ENCODE peak calls at places on chromosomes 3 and 15, in five cellular contexts. One of them, this sample, is unnamed.
A peak's percentile ranks its signal among the peaks of the same experiment; 100 is the strongest.

GRCh38 chr15:91926871-91927270 is 73.4 kb downstream of the SLCO3A1 start:
- DNase-seq in heart right ventricle: no peak
- DNase-seq in CD8-positive, alpha-beta T cell: no peak
- DNase-seq in HepG2: no peak
- DNase-seq in left ventricle myocardium inferior: no peak
- DNase-seq in this sample: no peak

GRCh38 chr3:25246921-25247320 is 181.1 kb upstream of the RARB start:
- DNase-seq in heart right ventricle: no peak
- DNase-seq in CD8-positive, alpha-beta T cell: no peak
- DNase-seq in HepG2: no peak
- DNase-seq in left ventricle myocardium inferior: no peak
- DNase-seq in this sample: no peak

GRCh38 chr15:36992454-36992853 is 107.9 kb downstream of the MEIS2 start:
- DNase-seq in heart right ventricle: no peak
- DNase-seq in CD8-positive, alpha-beta T cell: no peak
- DNase-seq in HepG2: no peak
- DNase-seq in left ventricle myocardium inferior: no peak
- DNase-seq in this sample: no peak

GRCh38 chr15:78325092-78325843 is 14.9 kb upstream of the CRABP1 start:
- DNase-seq in heart right ventricle: peak; percentile 21
- DNase-seq in CD8-positive, alpha-beta T cell: no peak
- DNase-seq in HepG2: no peak
- DNase-seq in left ventricle myocardium inferior: no peak
- DNase-seq in this sample: no peak

GRCh38 chr3:14373753-14374376 is 28.5 kb upstream of the SLC6A6 start:
- DNase-seq in heart right ventricle: no peak
- DNase-seq in CD8-positive, alpha-beta T cell: no peak
- DNase-seq in HepG2: no peak
- DNase-seq in left ventricle myocardium inferior: no peak
- DNase-seq in this sample: no peak

GRCh38 chr3:122880624-122881023 is 85.8 kb downstream of the SLC49A4 start:
- DNase-seq in heart right ventricle: no peak
- DNase-seq in CD8-positive, alpha-beta T cell: no peak
- DNase-seq in HepG2: no peak
- DNase-seq in left ventricle myocardium inferior: no peak
- DNase-seq in this sample: no peak

GRCh38 chr3:159804726-159805410 is 183.8 kb upstream of the IL12A start:
- DNase-seq in heart right ventricle: peak; percentile 82
- DNase-seq in CD8-positive, alpha-beta T cell: no peak
- DNase-seq in HepG2: peak; percentile 73
- DNase-seq in left ventricle myocardium inferior: peak; percentile 37
- DNase-seq in this sample: peak; percentile 53

GRCh38 chr15:64739216-64739976 is 36.0 kb downstream of the RBPMS2 start:
- DNase-seq in heart right ventricle: no peak
- DNase-seq in CD8-positive, alpha-beta T cell: no peak
- DNase-seq in HepG2: no peak
- DNase-seq in left ventricle myocardium inferior: no peak
- DNase-seq in this sample: no peak

GRCh38 chr3:189424922-189425321 is 206.3 kb upstream of the TP63 start:
- DNase-seq in heart right ventricle: no peak
- DNase-seq in CD8-positive, alpha-beta T cell: no peak
- DNase-seq in HepG2: no peak
- DNase-seq in left ventricle myocardium inferior: no peak
- DNase-seq in this sample: no peak

GRCh38 chr3:136624894-136625815 is 127.0 kb downstream of the STAG1 start:
- DNase-seq in heart right ventricle: no peak
- DNase-seq in CD8-positive, alpha-beta T cell: no peak
- DNase-seq in HepG2: peak; percentile 90
- DNase-seq in left ventricle myocardium inferior: no peak
- DNase-seq in this sample: no peak

GRCh38 chr3:14224895-14225294 is 46.3 kb downstream of the LSM3 start:
- DNase-seq in heart right ventricle: no peak
- DNase-seq in CD8-positive, alpha-beta T cell: no peak
- DNase-seq in HepG2: no peak
- DNase-seq in left ventricle myocardium inferior: no peak
- DNase-seq in this sample: no peak

GRCh38 chr15:73839699-73840098 is 33.7 kb upstream of the TBC1D21 start:
- DNase-seq in heart right ventricle: no peak
- DNase-seq in CD8-positive, alpha-beta T cell: no peak
- DNase-seq in HepG2: no peak
- DNase-seq in left ventricle myocardium inferior: no peak
- DNase-seq in this sample: no peak

GRCh38 chr15:40499931-40500330 is 29.1 kb downstream of the CHST14 start:
- DNase-seq in heart right ventricle: no peak
- DNase-seq in CD8-positive, alpha-beta T cell: no peak
- DNase-seq in HepG2: no peak
- DNase-seq in left ventricle myocardium inferior: no peak
- DNase-seq in this sample: no peak

GRCh38 chr3:195905970-195906864 is 2.1 kb downstream of the TNK2 start:
- DNase-seq in heart right ventricle: no peak
- DNase-seq in CD8-positive, alpha-beta T cell: peak; percentile 30
- DNase-seq in HepG2: no peak
- DNase-seq in left ventricle myocardium inferior: no peak
- DNase-seq in this sample: no peak

GRCh38 chr3:23258110-23258509 is 55.0 kb downstream of the UBE2E2 start:
- DNase-seq in heart right ventricle: no peak
- DNase-seq in CD8-positive, alpha-beta T cell: no peak
- DNase-seq in HepG2: no peak
- DNase-seq in left ventricle myocardium inferior: no peak
- DNase-seq in this sample: no peak

GRCh38 chr3:135982404-135982761 is 16.9 kb downstream of the PPP2R3A start:
- DNase-seq in heart right ventricle: no peak
- DNase-seq in CD8-positive, alpha-beta T cell: no peak
- DNase-seq in HepG2: no peak
- DNase-seq in left ventricle myocardium inferior: no peak
- DNase-seq in this sample: no peak

GRCh38 chr3:183811638-183812037 is 13.7 kb downstream of the MAP6D1 start:
- DNase-seq in heart right ventricle: no peak
- DNase-seq in CD8-positive, alpha-beta T cell: no peak
- DNase-seq in HepG2: no peak
- DNase-seq in left ventricle myocardium inferior: no peak
- DNase-seq in this sample: no peak

GRCh38 chr3:14118400-14119165 is 6.1 kb downstream of the CHCHD4 start:
- DNase-seq in heart right ventricle: no peak
- DNase-seq in CD8-positive, alpha-beta T cell: no peak
- DNase-seq in HepG2: peak; percentile 93
- DNase-seq in left ventricle myocardium inferior: no peak
- DNase-seq in this sample: no peak

GRCh38 chr3:8954938-8955763 is 8.1 kb downstream of the RAD18 start:
- DNase-seq in heart right ventricle: no peak
- DNase-seq in CD8-positive, alpha-beta T cell: no peak
- DNase-seq in HepG2: no peak
- DNase-seq in left ventricle myocardium inferior: no peak
- DNase-seq in this sample: no peak

DNA sequence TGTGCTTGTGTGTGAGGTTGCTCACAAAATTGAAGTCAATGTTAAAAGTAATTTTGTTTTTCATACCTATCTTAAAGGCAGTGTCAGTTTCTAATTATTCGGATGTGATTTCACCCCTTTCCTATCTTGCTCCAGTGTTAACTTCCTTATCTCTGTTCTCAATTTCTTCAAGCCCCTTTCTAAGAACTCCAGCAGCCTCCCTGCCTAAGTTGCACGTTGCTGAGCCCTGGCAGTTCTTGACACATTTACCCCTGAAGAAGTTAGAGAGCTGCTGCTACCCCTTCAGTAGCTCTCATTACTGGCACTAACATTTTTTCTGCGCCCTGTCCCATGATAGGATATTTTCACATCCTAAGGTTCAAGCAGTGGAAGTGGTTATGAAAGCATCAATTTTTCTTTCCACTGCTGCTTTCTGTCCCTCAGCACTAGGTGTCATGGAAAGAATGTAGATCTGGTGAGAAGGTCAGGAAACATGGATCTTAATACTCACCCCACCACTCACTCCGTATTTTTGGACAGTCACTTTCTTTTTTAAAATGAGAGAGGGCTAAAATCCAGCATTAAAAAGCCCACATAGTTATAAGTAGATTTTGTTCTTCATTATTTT is 62.9 kb downstream of the OPA1 start:
- DNase-seq in heart right ventricle: no peak
- DNase-seq in CD8-positive, alpha-beta T cell: no peak
- DNase-seq in HepG2: no peak
- DNase-seq in left ventricle myocardium inferior: no peak
- DNase-seq in this sample: no peak
- H3K27ac ChIP-seq in heart right ventricle: no peak overlapping the region
- H3K27ac ChIP-seq in CD8-positive, alpha-beta T cell: no peak overlapping the region
- H3K27ac ChIP-seq in HepG2: no peak overlapping the region
- H3K27ac ChIP-seq in left ventricle myocardium inferior: peak overlapping the region; percentile 2
- H3K27ac ChIP-seq in this sample: no peak overlapping the region

DNA sequence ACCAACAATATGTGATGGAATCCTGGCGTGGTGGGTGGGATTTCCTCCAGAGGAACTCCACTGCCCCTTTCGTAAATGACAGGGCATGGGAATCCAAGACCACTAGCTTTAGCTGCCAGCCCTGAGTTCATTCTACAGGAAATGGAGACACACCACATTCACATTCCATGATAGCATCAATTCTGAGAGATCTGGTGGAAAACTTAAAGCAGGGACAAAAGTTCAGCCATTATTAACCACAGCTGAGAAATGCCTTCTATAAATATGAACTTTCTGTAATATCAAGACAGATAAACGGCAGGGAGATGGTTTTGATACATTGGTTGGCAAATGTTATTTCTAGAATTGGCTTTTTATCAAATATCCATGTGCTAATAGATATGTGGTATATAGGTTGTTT is 98.2 kb downstream of the FBN1 start:
- DNase-seq in heart right ventricle: no peak
- DNase-seq in CD8-positive, alpha-beta T cell: no peak
- DNase-seq in HepG2: no peak
- DNase-seq in left ventricle myocardium inferior: no peak
- DNase-seq in this sample: no peak
- H3K27ac ChIP-seq in heart right ventricle: no peak overlapping the region
- H3K27ac ChIP-seq in CD8-positive, alpha-beta T cell: no peak overlapping the region
- H3K27ac ChIP-seq in HepG2: no peak overlapping the region
- H3K27ac ChIP-seq in left ventricle myocardium inferior: peak overlapping the region; percentile 20
- H3K27ac ChIP-seq in this sample: no peak overlapping the region

DNA sequence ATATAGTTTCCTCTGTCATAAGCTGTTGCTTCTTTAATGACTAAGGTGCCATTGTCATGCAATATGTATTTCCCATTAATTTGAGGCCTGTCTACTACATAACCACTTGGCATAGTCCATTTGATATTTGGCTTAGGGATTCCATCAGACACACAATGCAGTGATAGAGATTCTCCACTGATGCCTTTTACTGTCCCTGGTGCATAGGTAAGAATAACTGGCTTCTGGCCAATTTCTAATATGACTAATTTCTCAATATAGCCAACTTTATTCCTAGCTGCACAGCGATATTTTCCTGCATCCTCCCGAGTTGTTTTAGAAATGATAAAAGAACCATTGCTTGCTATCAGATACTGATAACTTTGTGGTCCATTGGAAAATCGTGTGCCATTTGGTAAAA is 23.8 kb downstream of the IGSF10 start:
- DNase-seq in heart right ventricle: no peak
- DNase-seq in CD8-positive, alpha-beta T cell: no peak
- DNase-seq in HepG2: no peak
- DNase-seq in left ventricle myocardium inferior: no peak
- DNase-seq in this sample: no peak
- H3K27ac ChIP-seq in heart right ventricle: no peak overlapping the region
- H3K27ac ChIP-seq in CD8-positive, alpha-beta T cell: no peak overlapping the region
- H3K27ac ChIP-seq in HepG2: no peak overlapping the region
- H3K27ac ChIP-seq in left ventricle myocardium inferior: no peak overlapping the region
- H3K27ac ChIP-seq in this sample: no peak overlapping the region

GRCh38 chr3:118817748-118818165 is 216.9 kb downstream of the IGSF11 start:
- DNase-seq in heart right ventricle: no peak
- DNase-seq in CD8-positive, alpha-beta T cell: peak; percentile 35
- DNase-seq in HepG2: peak; percentile 48
- DNase-seq in left ventricle myocardium inferior: no peak
- DNase-seq in this sample: peak; percentile 16
- H3K27ac ChIP-seq in heart right ventricle: no peak overlapping the region
- H3K27ac ChIP-seq in CD8-positive, alpha-beta T cell: no peak overlapping the region
- H3K27ac ChIP-seq in HepG2: no peak overlapping the region
- H3K27ac ChIP-seq in left ventricle myocardium inferior: no peak overlapping the region
- H3K27ac ChIP-seq in this sample: no peak overlapping the region

GRCh38 chr3:111764645-111765091 is 94.4 kb upstream of the PHLDB2 start:
- DNase-seq in heart right ventricle: no peak
- DNase-seq in CD8-positive, alpha-beta T cell: no peak
- DNase-seq in HepG2: peak; percentile 72
- DNase-seq in left ventricle myocardium inferior: no peak
- DNase-seq in this sample: no peak
- H3K27ac ChIP-seq in heart right ventricle: no peak overlapping the region
- H3K27ac ChIP-seq in CD8-positive, alpha-beta T cell: no peak overlapping the region
- H3K27ac ChIP-seq in HepG2: peak overlapping the region; percentile 34
- H3K27ac ChIP-seq in left ventricle myocardium inferior: peak overlapping the region; percentile 72
- H3K27ac ChIP-seq in this sample: no peak overlapping the region

GRCh38 chr3:69738291-69738690 is 973 bp upstream of the MITF start:
- DNase-seq in heart right ventricle: no peak
- DNase-seq in CD8-positive, alpha-beta T cell: no peak
- DNase-seq in HepG2: no peak
- DNase-seq in left ventricle myocardium inferior: no peak
- DNase-seq in this sample: no peak

GRCh38 chr3:69735893-69736292 is 3.4 kb upstream of the MITF start:
- DNase-seq in heart right ventricle: no peak
- DNase-seq in CD8-positive, alpha-beta T cell: no peak
- DNase-seq in HepG2: no peak
- DNase-seq in left ventricle myocardium inferior: no peak
- DNase-seq in this sample: no peak

GRCh38 chr3:69739204-69740102 is at the start of gene MITF:
- DNase-seq in heart right ventricle: peak; percentile 94
- DNase-seq in CD8-positive, alpha-beta T cell: no peak
- DNase-seq in HepG2: peak; percentile 68
- DNase-seq in left ventricle myocardium inferior: peak; percentile 94
- DNase-seq in this sample: peak; percentile 62

GRCh38 chr3:69738859-69739203 is 433 bp upstream of the MITF start:
- DNase-seq in heart right ventricle: no peak
- DNase-seq in CD8-positive, alpha-beta T cell: no peak
- DNase-seq in HepG2: no peak
- DNase-seq in left ventricle myocardium inferior: peak; percentile 29
- DNase-seq in this sample: no peak

DNA sequence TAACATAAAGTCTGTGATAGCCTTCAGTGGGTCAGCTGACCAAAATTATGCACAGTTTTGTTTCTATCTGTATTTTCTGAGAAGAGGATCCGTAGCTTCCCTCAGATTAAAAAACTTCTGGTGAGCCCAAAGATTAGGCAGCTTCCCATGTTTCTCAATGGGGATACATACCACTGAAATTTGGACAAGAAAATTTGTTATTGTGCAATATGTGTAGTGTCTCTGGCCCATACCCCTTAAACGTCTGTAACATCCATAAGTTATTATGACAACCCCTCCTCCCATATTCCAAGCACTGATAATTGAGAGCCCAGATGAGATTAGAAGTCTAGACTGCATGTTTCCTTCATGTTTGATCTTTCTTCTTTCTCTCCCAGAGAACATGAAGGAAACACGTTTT is 1.9 kb upstream of the MITF start:
- DNase-seq in heart right ventricle: no peak
- DNase-seq in CD8-positive, alpha-beta T cell: no peak
- DNase-seq in HepG2: no peak
- DNase-seq in left ventricle myocardium inferior: no peak
- DNase-seq in this sample: no peak
- H3K27ac ChIP-seq in heart right ventricle: no peak overlapping the region
- H3K27ac ChIP-seq in CD8-positive, alpha-beta T cell: no peak overlapping the region
- H3K27ac ChIP-seq in HepG2: no peak overlapping the region
- H3K27ac ChIP-seq in left ventricle myocardium inferior: peak overlapping the region; percentile 94
- H3K27ac ChIP-seq in this sample: no peak overlapping the region

GRCh38 chr15:23372284-23372683 is 17.7 kb downstream of the GOLGA8S start:
- DNase-seq in heart right ventricle: no peak
- DNase-seq in CD8-positive, alpha-beta T cell: no peak
- DNase-seq in HepG2: no peak
- DNase-seq in left ventricle myocardium inferior: no peak
- DNase-seq in this sample: no peak
- H3K27ac ChIP-seq in heart right ventricle: peak overlapping the region; percentile 53
- H3K27ac ChIP-seq in CD8-positive, alpha-beta T cell: no peak overlapping the region
- H3K27ac ChIP-seq in HepG2: no peak overlapping the region
- H3K27ac ChIP-seq in left ventricle myocardium inferior: peak overlapping the region; percentile 82
- H3K27ac ChIP-seq in this sample: no peak overlapping the region